ENCODE peak calls at places on chromosomes 2 and 18, in six cellular contexts. S is right atrium auricular region, A is breast epithelium, H is thoracic aorta, N is HCT116, U is RWPE1. P is an unnamed sample.
A peak's percentile ranks its signal among the peaks of the same experiment; 100 is the strongest.

GRCh38 chr2:216404010-216404618 is 8.2 kb upstream of the SMARCAL1 start:
- DNase-seq in H (no peak), N (peak; percentile 35), U (peak; percentile 36), A (no peak), S (no peak), P (no peak)

GRCh38 chr2:215729985-215730620 is 283.2 kb downstream of the MREG start:
- DNase-seq in A (no peak), U (no peak), N (no peak), H (no peak), S (no peak), P (no peak)

GRCh38 chr2:152755029-152755428 is 36.6 kb downstream of the ARL6IP6 start:
- DNase-seq in S (no peak), A (no peak), H (no peak), N (no peak), U (no peak), P (no peak)

GRCh38 chr2:74566423-74567085 is 12.0 kb downstream of the DOK1 start:
- DNase-seq in U (no peak), N (no peak), A (no peak), H (no peak), S (no peak), P (no peak)

GRCh38 chr2:240463274-240463865 is 27.9 kb downstream of the GPC1 start:
- DNase-seq in A (peak; percentile 49), U (no peak), H (peak; percentile 0), N (no peak), S (peak; percentile 55), P (peak; percentile 34)

GRCh38 chr2:9703701-9704221 is 73.0 kb upstream of the YWHAQ start:
- DNase-seq in U (peak; percentile 75), H (no peak), A (no peak), N (peak; percentile 37), S (no peak), P (no peak)

GRCh38 chr2:218397502-218398436 is 1.9 kb upstream of the CTDSP1 start:
- DNase-seq in A (no peak), N (peak; percentile 58), H (no peak), S (peak; percentile 86), U (peak; percentile 88), P (peak; percentile 69)

GRCh38 chr2:75142081-75142480 is 57.2 kb downstream of the TACR1 start:
- DNase-seq in U (no peak), H (no peak), A (no peak), S (no peak), N (no peak), P (no peak)

GRCh38 chr2:127125821-127126220 is 18.9 kb upstream of the BIN1 start:
- DNase-seq in S (no peak), N (no peak), H (no peak), A (no peak), U (no peak), P (no peak)

GRCh38 chr2:9556121-9556869 is 665 bp upstream of the ADAM17 start:
- DNase-seq in A (no peak), U (peak; percentile 14), N (no peak), H (no peak), S (no peak), P (peak; percentile 56)

GRCh38 chr2:40274284-40274683 is 177.6 kb downstream of the SLC8A1 start:
- DNase-seq in N (no peak), H (no peak), U (no peak), S (no peak), A (no peak), P (no peak)

GRCh38 chr2:127759931-127760330 is 51.0 kb downstream of the WDR33 start:
- DNase-seq in S (no peak), H (no peak), U (no peak), N (no peak), A (no peak), P (no peak)

GRCh38 chr18:25826377-25826776 is 264.0 kb downstream of the SS18 start:
- DNase-seq in S (no peak), A (no peak), N (no peak), H (no peak), U (no peak), P (no peak)

GRCh38 chr2:170967553-170967952 is 38.5 kb downstream of the GORASP2 start:
- DNase-seq in S (no peak), U (no peak), H (no peak), N (no peak), A (no peak), P (no peak)

GRCh38 chr2:46148369-46148736 is 148.9 kb upstream of the EPAS1 start:
- DNase-seq in U (no peak), A (no peak), S (no peak), N (no peak), H (no peak), P (no peak)

GRCh38 chr18:80169607-80170006 is 60.5 kb downstream of the ADNP2 start:
- DNase-seq in A (no peak), U (no peak), H (no peak), S (no peak), N (no peak), P (no peak)

GRCh38 chr2:197274349-197274748 is 36.2 kb downstream of the ANKRD44 start:
- DNase-seq in S (no peak), A (no peak), U (no peak), N (no peak), H (no peak), P (no peak)

GRCh38 chr18:8745355-8746014 is 40.1 kb downstream of the MTCL1 start:
- DNase-seq in S (no peak), H (no peak), A (no peak), N (no peak), U (no peak), P (no peak)

GRCh38 chr18:8741524-8741923 is 36.2 kb downstream of the MTCL1 start:
- DNase-seq in U (no peak), A (no peak), H (no peak), N (no peak), S (no peak), P (no peak)

GRCh38 chr18:8744656-8745055 is 39.3 kb downstream of the MTCL1 start:
- DNase-seq in H (no peak), A (no peak), U (no peak), S (no peak), N (no peak), P (no peak)

GRCh38 chr18:8744038-8744437 is 38.7 kb downstream of the MTCL1 start:
- DNase-seq in H (no peak), N (no peak), A (no peak), U (no peak), S (no peak), P (no peak)

DNA sequence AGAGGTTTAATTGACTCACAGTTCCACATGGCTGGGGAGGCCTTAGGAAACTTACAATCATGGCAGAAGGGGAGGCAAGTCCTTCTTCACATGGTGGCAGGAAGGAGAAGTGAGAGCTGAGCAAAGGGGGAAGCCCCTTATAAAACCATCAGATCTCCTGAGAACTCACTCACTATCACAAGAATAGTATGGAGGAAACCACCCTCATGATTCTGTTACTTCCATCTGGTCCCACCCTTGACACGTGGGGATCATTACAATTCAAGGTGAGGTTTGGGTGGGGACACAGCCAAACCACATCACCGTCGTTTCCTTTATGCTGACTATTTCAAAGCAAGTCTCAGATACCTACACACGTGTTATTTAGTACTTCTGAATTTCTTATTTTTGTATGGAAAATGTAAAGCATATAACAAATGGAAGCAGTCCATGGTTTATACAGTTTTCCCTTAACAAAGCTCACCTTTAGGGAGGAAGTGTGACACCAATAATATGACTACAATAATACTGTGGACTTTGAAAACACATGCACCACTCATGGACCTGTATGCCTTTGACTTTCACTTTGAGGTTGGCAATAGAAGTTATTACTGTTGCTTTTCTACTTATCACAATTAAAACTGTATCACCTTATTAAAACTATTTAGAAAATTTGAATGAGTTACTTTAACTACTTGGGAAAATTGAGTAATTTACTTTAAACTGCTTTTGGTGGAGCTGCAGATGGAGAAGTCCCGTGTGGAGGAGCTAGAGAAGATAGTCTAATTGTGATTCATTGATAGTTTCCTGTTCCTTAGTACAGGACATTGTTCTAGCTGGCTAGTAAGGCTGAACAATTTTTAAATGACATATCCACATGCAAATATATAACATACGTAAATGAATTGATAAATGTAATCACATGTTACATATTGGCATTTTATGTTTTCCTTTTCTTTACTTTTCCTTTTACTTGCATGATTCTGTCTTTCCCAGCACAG is 37.3 kb downstream of the MTCL1 start:
- DNase-seq in N (no peak), S (no peak), U (no peak), A (no peak), H (no peak), P (no peak)
- TF ChIP-seq CTCF in N (no peak), S (no peak), U (no peak), A (no peak), H (no peak), P (no peak)

DNA sequence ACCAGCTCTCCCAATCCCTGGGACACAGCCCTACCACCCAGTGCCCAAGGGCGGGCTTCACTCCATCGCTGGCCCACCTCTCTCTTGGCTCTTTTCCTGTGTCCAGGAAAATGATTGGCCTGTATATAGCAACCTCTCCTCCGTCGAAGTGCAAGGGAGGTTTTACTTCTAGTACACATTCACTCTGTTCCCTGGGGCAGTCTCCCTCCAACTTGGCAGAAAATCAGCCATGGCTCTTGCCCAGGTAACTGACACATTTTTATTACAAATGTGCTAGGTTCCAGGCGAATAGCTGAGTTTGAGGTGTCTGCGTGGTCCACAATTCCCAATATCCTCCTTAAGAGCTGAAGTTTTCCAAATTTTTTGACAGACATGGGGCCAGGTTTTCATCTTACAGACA is 242.6 kb upstream of the COPS8 start:
- DNase-seq in A (no peak), U (no peak), N (no peak), H (no peak), S (no peak), P (no peak)
- TF ChIP-seq CTCF in A (no peak), U (no peak), N (no peak), H (no peak), S (no peak), P (no peak)

GRCh38 chr2:85073061-85073460 is 60.1 kb upstream of the TCF7L1 start:
- DNase-seq in N (no peak), U (no peak), H (no peak), S (no peak), A (no peak), P (no peak)

GRCh38 chr2:85078536-85078935 is 54.7 kb upstream of the TCF7L1 start:
- DNase-seq in A (no peak), H (no peak), S (no peak), U (no peak), N (no peak), P (no peak)

GRCh38 chr2:85071096-85071495 is 62.1 kb upstream of the TCF7L1 start:
- DNase-seq in H (no peak), U (no peak), A (no peak), N (no peak), S (no peak), P (no peak)

DNA sequence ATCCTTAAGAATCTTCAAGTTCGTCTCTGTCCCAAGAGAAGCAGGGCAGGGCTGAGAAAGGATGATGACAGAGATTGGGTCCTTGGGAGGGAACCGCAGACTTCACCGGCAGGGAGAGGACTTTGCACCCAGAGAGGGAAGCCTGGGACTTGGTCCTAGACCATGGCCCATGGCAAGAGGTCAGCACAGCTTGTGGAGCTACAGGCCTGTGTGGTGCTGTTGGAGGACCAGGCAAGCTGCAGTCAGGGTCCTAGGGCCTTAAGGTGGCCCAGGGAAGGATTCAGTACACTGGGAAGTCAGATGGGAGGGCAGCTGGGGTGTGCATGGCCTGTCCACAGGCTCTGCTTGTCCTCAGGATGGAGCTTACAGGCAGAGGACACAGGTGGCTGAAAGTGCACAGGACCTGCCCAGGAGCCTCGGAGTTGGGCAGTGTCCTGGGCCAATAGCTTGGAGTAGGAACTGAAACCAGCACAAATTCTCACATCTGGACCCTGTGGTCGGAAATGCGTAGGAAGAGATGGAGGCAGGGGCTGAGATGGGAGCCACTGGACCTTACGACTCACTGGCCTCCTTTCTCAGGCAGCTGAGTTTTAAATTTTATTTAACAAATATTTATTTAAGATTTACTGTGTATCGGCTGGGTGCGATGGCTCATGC is 56.4 kb upstream of the TCF7L1 start:
- DNase-seq in N (no peak), S (no peak), H (no peak), U (no peak), A (no peak), P (no peak)
- TF ChIP-seq CTCF in N (no peak), S (no peak), H (no peak), U (no peak), A (no peak), P (no peak)

GRCh38 chr2:28680657-28681056 is 71.0 kb upstream of the PPP1CB start:
- DNase-seq in U (no peak), A (no peak), N (no peak), H (no peak), S (no peak), P (no peak)
- TF ChIP-seq CTCF in U (no peak), A (no peak), N (no peak), H (no peak), S (no peak), P (no peak)